ENCODE peak calls at places on chromosomes 1 and 21, in ten cellular contexts. One of them, this sample, is unnamed.

GRCh38 chr1:41666991-41667631 is 182.6 kb upstream of the EDN2 start:
- DNase-seq in spleen: peak
- DNase-seq in heart left ventricle: no peak
- DNase-seq in tibial nerve: no peak
- DNase-seq in vagina: no peak
- DNase-seq in uterus: no peak
- DNase-seq in gastrocnemius medialis: no peak
- DNase-seq in upper lobe of left lung: no peak
- DNase-seq in adrenal gland: no peak
- DNase-seq in HCT116: no peak
- DNase-seq in this sample: peak

GRCh38 chr1:8194481-8195227 is 123.3 kb upstream of the SLC45A1 start:
- DNase-seq in spleen: no peak
- DNase-seq in heart left ventricle: no peak
- DNase-seq in tibial nerve: no peak
- DNase-seq in vagina: no peak
- DNase-seq in uterus: no peak
- DNase-seq in gastrocnemius medialis: no peak
- DNase-seq in upper lobe of left lung: no peak
- DNase-seq in adrenal gland: no peak
- DNase-seq in HCT116: peak
- DNase-seq in this sample: no peak

GRCh38 chr1:72037745-72038343 is 244.5 kb downstream of the NEGR1 start:
- DNase-seq in spleen: no peak
- DNase-seq in heart left ventricle: no peak
- DNase-seq in tibial nerve: no peak
- DNase-seq in vagina: no peak
- DNase-seq in uterus: no peak
- DNase-seq in gastrocnemius medialis: no peak
- DNase-seq in upper lobe of left lung: no peak
- DNase-seq in adrenal gland: peak
- DNase-seq in HCT116: peak
- DNase-seq in this sample: peak

GRCh38 chr1:186465956-186466355 is 5.0 kb upstream of the PDC start:
- DNase-seq in spleen: no peak
- DNase-seq in heart left ventricle: no peak
- DNase-seq in tibial nerve: no peak
- DNase-seq in vagina: no peak
- DNase-seq in uterus: no peak
- DNase-seq in gastrocnemius medialis: no peak
- DNase-seq in upper lobe of left lung: no peak
- DNase-seq in adrenal gland: no peak
- DNase-seq in HCT116: no peak
- DNase-seq in this sample: no peak

GRCh38 chr1:103275725-103276124 is 167.4 kb upstream of the COL11A1 start:
- DNase-seq in spleen: no peak
- DNase-seq in heart left ventricle: no peak
- DNase-seq in tibial nerve: no peak
- DNase-seq in vagina: no peak
- DNase-seq in uterus: no peak
- DNase-seq in gastrocnemius medialis: no peak
- DNase-seq in upper lobe of left lung: no peak
- DNase-seq in adrenal gland: no peak
- DNase-seq in HCT116: no peak
- DNase-seq in this sample: no peak

GRCh38 chr1:178739285-178740045 is 14.4 kb downstream of the RALGPS2 start:
- DNase-seq in spleen: no peak
- DNase-seq in heart left ventricle: no peak
- DNase-seq in tibial nerve: no peak
- DNase-seq in vagina: no peak
- DNase-seq in uterus: no peak
- DNase-seq in gastrocnemius medialis: no peak
- DNase-seq in upper lobe of left lung: no peak
- DNase-seq in adrenal gland: no peak
- DNase-seq in HCT116: no peak
- DNase-seq in this sample: no peak

GRCh38 chr1:70043806-70044205 is 161.6 kb downstream of the LRRC40 start:
- DNase-seq in spleen: no peak
- DNase-seq in heart left ventricle: no peak
- DNase-seq in tibial nerve: no peak
- DNase-seq in vagina: no peak
- DNase-seq in uterus: no peak
- DNase-seq in gastrocnemius medialis: no peak
- DNase-seq in upper lobe of left lung: no peak
- DNase-seq in adrenal gland: no peak
- DNase-seq in HCT116: no peak
- DNase-seq in this sample: no peak

GRCh38 chr1:32255072-32256071 is 4.3 kb downstream of the LCK start:
- DNase-seq in spleen: no peak
- DNase-seq in heart left ventricle: no peak
- DNase-seq in tibial nerve: no peak
- DNase-seq in vagina: no peak
- DNase-seq in uterus: no peak
- DNase-seq in gastrocnemius medialis: no peak
- DNase-seq in upper lobe of left lung: no peak
- DNase-seq in adrenal gland: no peak
- DNase-seq in HCT116: no peak
- DNase-seq in this sample: peak

GRCh38 chr1:60431593-60431992 is 358.0 kb upstream of the C1orf87 start:
- DNase-seq in spleen: no peak
- DNase-seq in heart left ventricle: no peak
- DNase-seq in tibial nerve: peak
- DNase-seq in vagina: no peak
- DNase-seq in uterus: no peak
- DNase-seq in gastrocnemius medialis: peak
- DNase-seq in upper lobe of left lung: no peak
- DNase-seq in adrenal gland: no peak
- DNase-seq in HCT116: no peak
- DNase-seq in this sample: no peak

GRCh38 chr1:229105109-229105508 is 165.8 kb upstream of the RAB4A start:
- DNase-seq in spleen: no peak
- DNase-seq in heart left ventricle: no peak
- DNase-seq in tibial nerve: no peak
- DNase-seq in vagina: no peak
- DNase-seq in uterus: no peak
- DNase-seq in gastrocnemius medialis: no peak
- DNase-seq in upper lobe of left lung: no peak
- DNase-seq in adrenal gland: no peak
- DNase-seq in HCT116: no peak
- DNase-seq in this sample: no peak

GRCh38 chr1:3069491-3070303 is 694 bp downstream of the PRDM16 start:
- DNase-seq in spleen: peak
- DNase-seq in heart left ventricle: peak
- DNase-seq in tibial nerve: no peak
- DNase-seq in vagina: no peak
- DNase-seq in uterus: no peak
- DNase-seq in gastrocnemius medialis: no peak
- DNase-seq in upper lobe of left lung: peak
- DNase-seq in adrenal gland: peak
- DNase-seq in HCT116: peak
- DNase-seq in this sample: no peak

GRCh38 chr1:12180315-12180714 is 13.5 kb downstream of the TNFRSF1B start:
- DNase-seq in spleen: peak
- DNase-seq in heart left ventricle: no peak
- DNase-seq in tibial nerve: no peak
- DNase-seq in vagina: no peak
- DNase-seq in uterus: peak
- DNase-seq in gastrocnemius medialis: peak
- DNase-seq in upper lobe of left lung: no peak
- DNase-seq in adrenal gland: peak
- DNase-seq in HCT116: no peak
- DNase-seq in this sample: no peak

GRCh38 chr1:184972281-184973055 is 1.8 kb downstream of the NIBAN1 start:
- DNase-seq in spleen: no peak
- DNase-seq in heart left ventricle: no peak
- DNase-seq in tibial nerve: no peak
- DNase-seq in vagina: no peak
- DNase-seq in uterus: no peak
- DNase-seq in gastrocnemius medialis: no peak
- DNase-seq in upper lobe of left lung: no peak
- DNase-seq in adrenal gland: no peak
- DNase-seq in HCT116: no peak
- DNase-seq in this sample: no peak

GRCh38 chr1:24438423-24438901 is 22.9 kb downstream of the NIPAL3 start:
- DNase-seq in spleen: no peak
- DNase-seq in heart left ventricle: peak
- DNase-seq in tibial nerve: no peak
- DNase-seq in vagina: no peak
- DNase-seq in uterus: peak
- DNase-seq in gastrocnemius medialis: peak
- DNase-seq in upper lobe of left lung: no peak
- DNase-seq in adrenal gland: no peak
- DNase-seq in HCT116: no peak
- DNase-seq in this sample: no peak

GRCh38 chr1:156860639-156861423 is at the start of gene NTRK1:
- DNase-seq in spleen: no peak
- DNase-seq in heart left ventricle: peak
- DNase-seq in tibial nerve: no peak
- DNase-seq in vagina: no peak
- DNase-seq in uterus: peak
- DNase-seq in gastrocnemius medialis: no peak
- DNase-seq in upper lobe of left lung: peak
- DNase-seq in adrenal gland: peak
- DNase-seq in HCT116: no peak
- DNase-seq in this sample: no peak

GRCh38 chr1:209431813-209432442 is 151.6 kb upstream of the CAMK1G start:
- DNase-seq in spleen: no peak
- DNase-seq in heart left ventricle: no peak
- DNase-seq in tibial nerve: no peak
- DNase-seq in vagina: no peak
- DNase-seq in uterus: no peak
- DNase-seq in gastrocnemius medialis: no peak
- DNase-seq in upper lobe of left lung: peak
- DNase-seq in adrenal gland: no peak
- DNase-seq in HCT116: no peak
- DNase-seq in this sample: no peak

GRCh38 chr1:26350701-26351590 is 3.0 kb downstream of the CRYBG2 start:
- DNase-seq in spleen: no peak
- DNase-seq in heart left ventricle: no peak
- DNase-seq in tibial nerve: no peak
- DNase-seq in vagina: no peak
- DNase-seq in uterus: no peak
- DNase-seq in gastrocnemius medialis: no peak
- DNase-seq in upper lobe of left lung: no peak
- DNase-seq in adrenal gland: no peak
- DNase-seq in HCT116: peak
- DNase-seq in this sample: no peak

GRCh38 chr21:38223893-38224540 is 32.8 kb upstream of the KCNJ15 start:
- DNase-seq in spleen: no peak
- DNase-seq in heart left ventricle: no peak
- DNase-seq in tibial nerve: no peak
- DNase-seq in vagina: no peak
- DNase-seq in uterus: no peak
- DNase-seq in gastrocnemius medialis: no peak
- DNase-seq in upper lobe of left lung: no peak
- DNase-seq in adrenal gland: no peak
- DNase-seq in HCT116: peak
- DNase-seq in this sample: no peak

GRCh38 chr21:37496972-37497371 is 130.4 kb downstream of the DYRK1A start:
- DNase-seq in spleen: no peak
- DNase-seq in heart left ventricle: no peak
- DNase-seq in tibial nerve: no peak
- DNase-seq in vagina: no peak
- DNase-seq in uterus: no peak
- DNase-seq in gastrocnemius medialis: no peak
- DNase-seq in upper lobe of left lung: no peak
- DNase-seq in adrenal gland: no peak
- DNase-seq in HCT116: no peak
- DNase-seq in this sample: no peak

GRCh38 chr1:24047101-24047459 is 64.9 kb downstream of the MYOM3 start:
- DNase-seq in spleen: peak
- DNase-seq in heart left ventricle: no peak
- DNase-seq in tibial nerve: no peak
- DNase-seq in vagina: no peak
- DNase-seq in uterus: peak
- DNase-seq in gastrocnemius medialis: peak
- DNase-seq in upper lobe of left lung: no peak
- DNase-seq in adrenal gland: peak
- DNase-seq in HCT116: peak
- DNase-seq in this sample: peak

GRCh38 chr1:33220701-33221384 is 35.4 kb upstream of the ZNF362 start:
- DNase-seq in spleen: no peak
- DNase-seq in heart left ventricle: no peak
- DNase-seq in tibial nerve: peak
- DNase-seq in vagina: no peak
- DNase-seq in uterus: no peak
- DNase-seq in gastrocnemius medialis: no peak
- DNase-seq in upper lobe of left lung: peak
- DNase-seq in adrenal gland: no peak
- DNase-seq in HCT116: peak
- DNase-seq in this sample: no peak

GRCh38 chr1:93448292-93448982 is 519 bp downstream of the FNBP1L start:
- DNase-seq in spleen: peak
- DNase-seq in heart left ventricle: peak
- DNase-seq in tibial nerve: no peak
- DNase-seq in vagina: no peak
- DNase-seq in uterus: peak
- DNase-seq in gastrocnemius medialis: peak
- DNase-seq in upper lobe of left lung: peak
- DNase-seq in adrenal gland: peak
- DNase-seq in HCT116: no peak
- DNase-seq in this sample: peak
- TF ChIP-seq POLR2A in spleen: no peak
- TF ChIP-seq POLR2A in heart left ventricle: no peak
- TF ChIP-seq POLR2A in tibial nerve: no peak
- TF ChIP-seq POLR2A in vagina: no peak
- TF ChIP-seq POLR2A in uterus: no peak
- TF ChIP-seq POLR2A in gastrocnemius medialis: no peak
- TF ChIP-seq POLR2A in upper lobe of left lung: peak
- TF ChIP-seq POLR2A in adrenal gland: no peak
- TF ChIP-seq POLR2A in HCT116: no peak
- TF ChIP-seq POLR2A in this sample: no peak

GRCh38 chr1:107056426-107057196 is at the start of gene PRMT6:
- DNase-seq in spleen: peak
- DNase-seq in heart left ventricle: peak
- DNase-seq in tibial nerve: peak
- DNase-seq in vagina: peak
- DNase-seq in uterus: peak
- DNase-seq in gastrocnemius medialis: peak
- DNase-seq in upper lobe of left lung: peak
- DNase-seq in adrenal gland: peak
- DNase-seq in HCT116: peak
- DNase-seq in this sample: peak
- TF ChIP-seq POLR2A in spleen: peak
- TF ChIP-seq POLR2A in heart left ventricle: no peak
- TF ChIP-seq POLR2A in tibial nerve: peak
- TF ChIP-seq POLR2A in vagina: no peak
- TF ChIP-seq POLR2A in uterus: peak
- TF ChIP-seq POLR2A in gastrocnemius medialis: peak
- TF ChIP-seq POLR2A in upper lobe of left lung: peak
- TF ChIP-seq POLR2A in adrenal gland: peak
- TF ChIP-seq POLR2A in HCT116: no peak
- TF ChIP-seq POLR2A in this sample: peak

GRCh38 chr1:94322696-94323095 is 85.3 kb upstream of the ARHGAP29 start:
- DNase-seq in spleen: no peak
- DNase-seq in heart left ventricle: no peak
- DNase-seq in tibial nerve: no peak
- DNase-seq in vagina: no peak
- DNase-seq in uterus: no peak
- DNase-seq in gastrocnemius medialis: no peak
- DNase-seq in upper lobe of left lung: no peak
- DNase-seq in adrenal gland: no peak
- DNase-seq in HCT116: peak
- DNase-seq in this sample: no peak
- TF ChIP-seq POLR2A in spleen: no peak
- TF ChIP-seq POLR2A in heart left ventricle: no peak
- TF ChIP-seq POLR2A in tibial nerve: no peak
- TF ChIP-seq POLR2A in vagina: no peak
- TF ChIP-seq POLR2A in uterus: no peak
- TF ChIP-seq POLR2A in gastrocnemius medialis: no peak
- TF ChIP-seq POLR2A in upper lobe of left lung: no peak
- TF ChIP-seq POLR2A in adrenal gland: no peak
- TF ChIP-seq POLR2A in HCT116: no peak
- TF ChIP-seq POLR2A in this sample: no peak

GRCh38 chr1:197151185-197151584 is 4.7 kb upstream of the ASPM start:
- DNase-seq in spleen: no peak
- DNase-seq in heart left ventricle: no peak
- DNase-seq in tibial nerve: no peak
- DNase-seq in vagina: no peak
- DNase-seq in uterus: no peak
- DNase-seq in gastrocnemius medialis: no peak
- DNase-seq in upper lobe of left lung: no peak
- DNase-seq in adrenal gland: no peak
- DNase-seq in HCT116: no peak
- DNase-seq in this sample: no peak
- TF ChIP-seq POLR2A in spleen: no peak
- TF ChIP-seq POLR2A in heart left ventricle: no peak
- TF ChIP-seq POLR2A in tibial nerve: no peak
- TF ChIP-seq POLR2A in vagina: no peak
- TF ChIP-seq POLR2A in uterus: no peak
- TF ChIP-seq POLR2A in gastrocnemius medialis: no peak
- TF ChIP-seq POLR2A in upper lobe of left lung: no peak
- TF ChIP-seq POLR2A in adrenal gland: no peak
- TF ChIP-seq POLR2A in HCT116: no peak
- TF ChIP-seq POLR2A in this sample: no peak